ENCODE peak calls at places on chromosomes 13 and 19, in six cellular contexts. One of them, this sample, is unnamed.

GRCh38 chr13:31201341-31202024 is 1.7 kb downstream of the B3GLCT start:
- DNase-seq in HEK293T: no peak
- DNase-seq in GM04504: peak; percentile 20
- DNase-seq in central memory CD8-positive, alpha-beta T cell: no peak
- DNase-seq in COR-L47: no peak
- DNase-seq in NCI-H446 treated with DMSO at 0.1 percent for 48 hours: peak; percentile 62
- DNase-seq in this sample: no peak

GRCh38 chr19:35043906-35044305 is 2.4 kb downstream of the HPN start:
- DNase-seq in HEK293T: no peak
- DNase-seq in GM04504: no peak
- DNase-seq in central memory CD8-positive, alpha-beta T cell: no peak
- DNase-seq in COR-L47: no peak
- DNase-seq in NCI-H446 treated with DMSO at 0.1 percent for 48 hours: no peak
- DNase-seq in this sample: no peak

GRCh38 chr19:19514881-19515763 is at the start of gene TSSK6:
- DNase-seq in HEK293T: no peak
- DNase-seq in GM04504: no peak
- DNase-seq in central memory CD8-positive, alpha-beta T cell: no peak
- DNase-seq in COR-L47: no peak
- DNase-seq in NCI-H446 treated with DMSO at 0.1 percent for 48 hours: no peak
- DNase-seq in this sample: no peak

GRCh38 chr13:105787518-105788085 is 747.9 kb downstream of the EFNB2 start:
- DNase-seq in HEK293T: no peak
- DNase-seq in GM04504: no peak
- DNase-seq in central memory CD8-positive, alpha-beta T cell: no peak
- DNase-seq in COR-L47: no peak
- DNase-seq in NCI-H446 treated with DMSO at 0.1 percent for 48 hours: no peak
- DNase-seq in this sample: no peak

GRCh38 chr19:38849746-38850230 is at the start of gene HNRNPL:
- DNase-seq in HEK293T: peak; percentile 90
- DNase-seq in GM04504: no peak
- DNase-seq in central memory CD8-positive, alpha-beta T cell: no peak
- DNase-seq in COR-L47: no peak
- DNase-seq in NCI-H446 treated with DMSO at 0.1 percent for 48 hours: no peak
- DNase-seq in this sample: no peak

GRCh38 chr19:11377237-11377636 is 2.8 kb downstream of the SWSAP1 start:
- DNase-seq in HEK293T: no peak
- DNase-seq in GM04504: peak; percentile 81
- DNase-seq in central memory CD8-positive, alpha-beta T cell: no peak
- DNase-seq in COR-L47: no peak
- DNase-seq in NCI-H446 treated with DMSO at 0.1 percent for 48 hours: peak; percentile 12
- DNase-seq in this sample: no peak

GRCh38 chr13:108225440-108225839 is 7.2 kb downstream of the ABHD13 start:
- DNase-seq in HEK293T: no peak
- DNase-seq in GM04504: no peak
- DNase-seq in central memory CD8-positive, alpha-beta T cell: no peak
- DNase-seq in COR-L47: no peak
- DNase-seq in NCI-H446 treated with DMSO at 0.1 percent for 48 hours: no peak
- DNase-seq in this sample: no peak

GRCh38 chr13:52851153-52851962 is 2.9 kb upstream of the PCDH8 start:
- DNase-seq in HEK293T: peak; percentile 36
- DNase-seq in GM04504: no peak
- DNase-seq in central memory CD8-positive, alpha-beta T cell: no peak
- DNase-seq in COR-L47: peak; percentile 37
- DNase-seq in NCI-H446 treated with DMSO at 0.1 percent for 48 hours: no peak
- DNase-seq in this sample: peak; percentile 52

GRCh38 chr19:18543814-18544475 is 572 bp upstream of the FKBP8 start:
- DNase-seq in HEK293T: peak; percentile 60
- DNase-seq in GM04504: peak; percentile 48
- DNase-seq in central memory CD8-positive, alpha-beta T cell: peak; percentile 78
- DNase-seq in COR-L47: peak; percentile 6
- DNase-seq in NCI-H446 treated with DMSO at 0.1 percent for 48 hours: peak; percentile 38
- DNase-seq in this sample: no peak

GRCh38 chr13:110305949-110306339 is 1.0 kb downstream of the COL4A1 start:
- DNase-seq in HEK293T: no peak
- DNase-seq in GM04504: no peak
- DNase-seq in central memory CD8-positive, alpha-beta T cell: no peak
- DNase-seq in COR-L47: no peak
- DNase-seq in NCI-H446 treated with DMSO at 0.1 percent for 48 hours: no peak
- DNase-seq in this sample: no peak

GRCh38 chr13:94309576-94309975 is 169.9 kb downstream of the DCT start:
- DNase-seq in HEK293T: no peak
- DNase-seq in GM04504: no peak
- DNase-seq in central memory CD8-positive, alpha-beta T cell: no peak
- DNase-seq in COR-L47: no peak
- DNase-seq in NCI-H446 treated with DMSO at 0.1 percent for 48 hours: no peak
- DNase-seq in this sample: no peak

GRCh38 chr19:23804676-23805075 is 46.0 kb upstream of the ZNF681 start:
- DNase-seq in HEK293T: no peak
- DNase-seq in GM04504: no peak
- DNase-seq in central memory CD8-positive, alpha-beta T cell: no peak
- DNase-seq in COR-L47: no peak
- DNase-seq in NCI-H446 treated with DMSO at 0.1 percent for 48 hours: no peak
- DNase-seq in this sample: no peak

GRCh38 chr19:287381-287871 is 3.8 kb downstream of the PLPP2 start:
- DNase-seq in HEK293T: no peak
- DNase-seq in GM04504: no peak
- DNase-seq in central memory CD8-positive, alpha-beta T cell: no peak
- DNase-seq in COR-L47: no peak
- DNase-seq in NCI-H446 treated with DMSO at 0.1 percent for 48 hours: no peak
- DNase-seq in this sample: no peak

GRCh38 chr19:49614096-49614857 is 23.3 kb downstream of the PRR12 start:
- DNase-seq in HEK293T: no peak
- DNase-seq in GM04504: peak; percentile 72
- DNase-seq in central memory CD8-positive, alpha-beta T cell: no peak
- DNase-seq in COR-L47: no peak
- DNase-seq in NCI-H446 treated with DMSO at 0.1 percent for 48 hours: no peak
- DNase-seq in this sample: no peak

GRCh38 chr13:113854238-113855011 is 9.5 kb downstream of the GAS6 start:
- DNase-seq in HEK293T: no peak
- DNase-seq in GM04504: peak; percentile 59
- DNase-seq in central memory CD8-positive, alpha-beta T cell: no peak
- DNase-seq in COR-L47: no peak
- DNase-seq in NCI-H446 treated with DMSO at 0.1 percent for 48 hours: no peak
- DNase-seq in this sample: no peak

GRCh38 chr13:66532845-66533244 is 697.3 kb downstream of the PCDH9 start:
- DNase-seq in HEK293T: no peak
- DNase-seq in GM04504: no peak
- DNase-seq in central memory CD8-positive, alpha-beta T cell: no peak
- DNase-seq in COR-L47: no peak
- DNase-seq in NCI-H446 treated with DMSO at 0.1 percent for 48 hours: no peak
- DNase-seq in this sample: no peak

GRCh38 chr13:31885994-31886393 is 145.6 kb upstream of the FRY start:
- DNase-seq in HEK293T: no peak
- DNase-seq in GM04504: no peak
- DNase-seq in central memory CD8-positive, alpha-beta T cell: no peak
- DNase-seq in COR-L47: no peak
- DNase-seq in NCI-H446 treated with DMSO at 0.1 percent for 48 hours: no peak
- DNase-seq in this sample: no peak

GRCh38 chr13:43405457-43405856 is 381.3 kb downstream of the ENOX1 start:
- DNase-seq in HEK293T: no peak
- DNase-seq in GM04504: peak; percentile 24
- DNase-seq in central memory CD8-positive, alpha-beta T cell: no peak
- DNase-seq in COR-L47: no peak
- DNase-seq in NCI-H446 treated with DMSO at 0.1 percent for 48 hours: no peak
- DNase-seq in this sample: no peak

GRCh38 chr19:33426621-33427475 is 53.3 kb downstream of the CEBPG start:
- DNase-seq in HEK293T: no peak
- DNase-seq in GM04504: no peak
- DNase-seq in central memory CD8-positive, alpha-beta T cell: no peak
- DNase-seq in COR-L47: no peak
- DNase-seq in NCI-H446 treated with DMSO at 0.1 percent for 48 hours: no peak
- DNase-seq in this sample: peak; percentile 45

GRCh38 chr19:13987101-13987890 is 18.8 kb downstream of the RFX1 start:
- DNase-seq in HEK293T: no peak
- DNase-seq in GM04504: no peak
- DNase-seq in central memory CD8-positive, alpha-beta T cell: no peak
- DNase-seq in COR-L47: no peak
- DNase-seq in NCI-H446 treated with DMSO at 0.1 percent for 48 hours: no peak
- DNase-seq in this sample: no peak

This sample was measured in NCI-H2171.